ENCODE peak calls at places on chromosomes 5 and 9, in four cellular contexts. O is H9, J is mammary epithelial cell, P is RWPE2. Z is an unnamed sample.
A peak's percentile ranks its signal among the peaks of the same experiment; 100 is the strongest.

GRCh38 chr5:39980056-39980455 is 555.3 kb upstream of the DAB2 start:
- DNase-seq in O (no peak), J (peak; percentile 7), P (no peak), Z (no peak)

GRCh38 chr5:68535121-68535520 is 319.6 kb downstream of the PIK3R1 start:
- DNase-seq in O (no peak), J (no peak), P (no peak), Z (no peak)

GRCh38 chr9:107492381-107492780 is 2.8 kb upstream of the KLF4 start:
- DNase-seq in O (no peak), J (no peak), P (no peak), Z (no peak)

GRCh38 chr5:95773325-95774059 is 42.4 kb downstream of the RHOBTB3 start:
- DNase-seq in O (no peak), J (peak; percentile 74), P (no peak), Z (no peak)

GRCh38 chr9:37187713-37188439 is 67.5 kb downstream of the ZCCHC7 start:
- DNase-seq in O (no peak), J (no peak), P (no peak), Z (peak; percentile 52)

GRCh38 chr5:75461679-75462078 is 49.8 kb downstream of the CERT1 start:
- DNase-seq in O (no peak), J (peak; percentile 12), P (no peak), Z (no peak)

GRCh38 chr9:116045083-116045482 is 108.5 kb upstream of the PAPPA start:
- DNase-seq in O (no peak), J (no peak), P (no peak), Z (no peak)

GRCh38 chr9:117365438-117365837 is 49.4 kb downstream of the ASTN2 start:
- DNase-seq in O (no peak), J (no peak), P (no peak), Z (no peak)

GRCh38 chr5:2697446-2698200 is 53.9 kb downstream of the IRX2 start:
- DNase-seq in O (no peak), J (no peak), P (no peak), Z (no peak)

GRCh38 chr5:147305147-147305546 is 70.3 kb downstream of the STK32A start:
- DNase-seq in O (no peak), J (no peak), P (no peak), Z (no peak)

GRCh38 chr5:14268236-14268701 is 125.1 kb downstream of the TRIO start:
- DNase-seq in O (no peak), J (peak; percentile 87), P (peak; percentile 89), Z (no peak)

GRCh38 chr9:19028835-19029451 is 4.1 kb downstream of the SAXO1 start:
- DNase-seq in O (peak; percentile 61), J (peak; percentile 40), P (no peak), Z (peak; percentile 80)

GRCh38 chr5:151406322-151406947 is 41.0 kb upstream of the SLC36A1 start:
- DNase-seq in O (peak; percentile 46), J (no peak), P (no peak), Z (no peak)

GRCh38 chr9:33320568-33321261 is 30.4 kb downstream of the NFX1 start:
- DNase-seq in O (no peak), J (peak; percentile 89), P (no peak), Z (no peak)

GRCh38 chr5:9401786-9402472 is 143.9 kb downstream of the SEMA5A start:
- DNase-seq in O (no peak), J (peak; percentile 45), P (no peak), Z (no peak)

GRCh38 chr9:124385623-124386022 is 29.6 kb downstream of the PSMB7 start:
- DNase-seq in O (no peak), J (no peak), P (no peak), Z (no peak)

GRCh38 chr5:125044491-125045282 is 298.2 kb upstream of the ZNF608 start:
- DNase-seq in O (no peak), J (no peak), P (no peak), Z (no peak)

GRCh38 chr9:106393226-106393625 is 469.7 kb upstream of the ZNF462 start:
- DNase-seq in O (no peak), J (no peak), P (no peak), Z (no peak)

GRCh38 chr5:178068293-178068692 is 45.0 kb upstream of the N4BP3 start:
- DNase-seq in O (no peak), J (no peak), P (no peak), Z (peak; percentile 31)

GRCh38 chr5:14450055-14450524 is 131.5 kb upstream of the OTULINL start:
- DNase-seq in O (no peak), J (no peak), P (no peak), Z (no peak)

GRCh38 chr5:168822745-168823281 is 243.6 kb upstream of the PANK3 start:
- DNase-seq in O (no peak), J (peak; percentile 22), P (no peak), Z (no peak)

GRCh38 chr5:53191766-53192165 is 82.2 kb upstream of the MOCS2 start:
- DNase-seq in O (no peak), J (no peak), P (no peak), Z (no peak)

GRCh38 chr5:77170-77501 is 14.8 kb upstream of the PLEKHG4B start:
- DNase-seq in O (no peak), J (no peak), P (no peak), Z (peak; percentile 20)

GRCh38 chr5:77546-77945 is 14.4 kb upstream of the PLEKHG4B start:
- DNase-seq in O (no peak), J (no peak), P (no peak), Z (no peak)

GRCh38 chr5:78805-79149 is 13.2 kb upstream of the PLEKHG4B start:
- DNase-seq in O (no peak), J (no peak), P (no peak), Z (no peak)

GRCh38 chr5:79263-79662 is 12.7 kb upstream of the PLEKHG4B start:
- DNase-seq in O (no peak), J (no peak), P (no peak), Z (no peak)

GRCh38 chr5:77957-78804 is 13.8 kb upstream of the PLEKHG4B start:
- DNase-seq in O (no peak), J (no peak), P (peak; percentile 74), Z (peak; percentile 63)
- TF ChIP-seq CTCF in O (peak; percentile 52), J (peak; percentile 46), P (peak; percentile 68), Z (no peak)

DNA sequence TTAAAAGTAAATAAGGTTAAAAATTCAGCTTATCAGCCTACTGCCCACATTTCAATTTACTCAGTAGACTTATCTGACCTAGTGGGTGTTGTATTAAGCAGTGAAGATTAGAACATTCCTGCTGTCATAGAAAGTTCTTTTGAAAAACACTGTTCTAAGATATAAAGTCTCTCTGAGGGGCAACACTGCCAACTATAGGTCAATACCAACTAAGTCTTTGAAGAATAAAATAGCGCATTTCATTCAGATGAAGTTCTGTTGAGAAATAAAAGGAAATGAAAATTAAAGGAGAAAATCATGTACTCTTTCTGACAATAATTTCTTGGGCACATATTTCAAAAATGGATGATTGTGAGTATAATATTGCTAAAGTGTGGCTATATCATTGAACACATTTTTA is 86.8 kb downstream of the PTPRD start:
- DNase-seq in O (no peak), J (no peak), P (no peak), Z (no peak)
- TF ChIP-seq CTCF in O (peak; percentile 59), J (peak; percentile 14), P (peak; percentile 37), Z (no peak)

DNA sequence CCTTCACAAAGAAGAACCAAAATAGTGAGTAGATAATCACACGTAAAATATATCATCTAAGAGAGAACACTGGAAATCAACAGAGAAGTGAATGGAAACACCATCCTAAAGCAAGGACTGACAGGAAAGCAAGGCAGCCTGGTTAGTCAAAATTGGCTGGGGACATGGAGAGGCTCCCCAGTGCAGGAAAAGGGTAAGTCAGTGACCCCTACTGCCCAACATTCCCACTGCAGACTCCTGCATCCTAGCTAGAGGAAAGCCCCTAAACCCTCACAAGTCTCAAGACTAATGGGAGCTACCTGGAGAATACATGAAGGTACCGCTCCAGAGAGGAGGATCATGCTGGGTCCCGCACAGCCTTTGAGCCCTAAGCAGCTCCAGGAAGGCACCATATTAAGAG is 60.1 kb downstream of the ZDHHC21 start:
- DNase-seq in O (peak; percentile 47), J (no peak), P (no peak), Z (no peak)
- TF ChIP-seq CTCF in O (peak; percentile 52), J (no peak), P (no peak), Z (no peak)

GRCh38 chr5:134436523-134437339 is 25.1 kb upstream of the CDKN2AIPNL start:
- DNase-seq in O (peak; percentile 55), J (peak; percentile 55), P (peak; percentile 96), Z (peak; percentile 77)

GRCh38 chr5:134440185-134440755 is 28.6 kb upstream of the CDKN2AIPNL start:
- DNase-seq in O (no peak), J (no peak), P (no peak), Z (no peak)

GRCh38 chr5:134438268-134438622 is 26.6 kb upstream of the CDKN2AIPNL start:
- DNase-seq in O (no peak), J (peak; percentile 40), P (no peak), Z (no peak)

GRCh38 chr5:134437340-134438267 is 25.9 kb upstream of the CDKN2AIPNL start:
- DNase-seq in O (no peak), J (no peak), P (no peak), Z (no peak)

GRCh38 chr5:134438641-134439621 is 27.2 kb upstream of the CDKN2AIPNL start:
- DNase-seq in O (peak; percentile 92), J (peak; percentile 98), P (peak; percentile 100), Z (no peak)
- TF ChIP-seq CTCF in O (peak; percentile 20), J (peak; percentile 38), P (peak; percentile 42), Z (no peak)

GRCh38 chr5:32047056-32047455 is 127.1 kb downstream of the GOLPH3 start:
- DNase-seq in O (no peak), J (no peak), P (no peak), Z (no peak)
- TF ChIP-seq CTCF in O (no peak), J (no peak), P (no peak), Z (no peak)

GRCh38 chr9:31807574-31808256 is 576.7 kb upstream of the ACO1 start:
- DNase-seq in O (peak; percentile 79), J (no peak), P (no peak), Z (no peak)
- TF ChIP-seq CTCF in O (peak; percentile 62), J (peak; percentile 26), P (peak; percentile 20), Z (no peak)

DNA sequence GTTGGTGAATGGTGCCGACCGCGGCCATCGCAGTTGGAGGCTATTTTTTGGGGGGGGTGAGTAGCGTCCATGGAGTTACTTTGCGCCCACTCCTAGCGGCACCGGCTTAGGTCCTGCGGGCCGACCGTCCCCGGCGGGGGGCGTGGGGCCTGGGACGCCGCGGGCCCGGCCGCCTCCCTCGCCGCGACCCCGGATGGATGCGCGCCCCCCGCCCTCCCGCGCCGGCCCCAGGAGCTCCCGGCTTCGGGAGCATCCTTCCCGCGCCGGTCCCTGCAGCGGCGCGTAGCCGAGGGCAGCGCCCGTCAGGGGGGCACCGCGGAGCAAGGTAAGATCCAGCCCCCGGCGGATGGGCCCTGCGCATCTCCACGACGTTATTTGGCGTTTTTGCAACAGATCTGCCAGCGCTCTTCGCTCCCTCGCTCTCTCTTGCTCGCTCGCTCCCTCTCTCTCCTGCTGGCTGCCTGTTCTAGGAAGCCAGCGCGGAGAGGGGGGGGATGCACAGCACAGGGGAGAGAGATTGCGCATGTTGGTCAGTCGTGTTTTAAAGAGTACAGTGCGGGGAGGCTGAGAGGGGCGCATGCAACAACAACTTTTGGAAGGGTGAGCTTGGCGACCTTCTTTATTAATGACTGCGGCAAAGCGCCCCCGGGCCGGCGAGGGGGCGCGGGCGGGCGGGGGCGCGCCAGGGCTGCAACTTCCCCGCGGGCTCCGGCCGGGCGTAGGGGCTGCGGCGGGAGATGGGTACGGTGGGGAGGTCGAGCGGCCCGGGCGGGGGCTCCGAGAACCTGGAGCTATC is 415 bp downstream of the JADE2 start:
- DNase-seq in O (peak; percentile 70), J (peak; percentile 68), P (peak; percentile 88), Z (peak; percentile 68)
- TF ChIP-seq CTCF in O (no peak), J (no peak), P (no peak), Z (peak; percentile 6)

GRCh38 chr9:96686638-96687335 is 31.7 kb upstream of the PRXL2C start:
- DNase-seq in O (peak; percentile 87), J (peak; percentile 67), P (peak; percentile 73), Z (peak; percentile 50)
- TF ChIP-seq CTCF in O (peak; percentile 82), J (peak; percentile 45), P (peak; percentile 77), Z (no peak)